ENCODE peak calls at places on chromosome 1, in eight cellular contexts. G, E, B, D, A, X, P and I are unnamed samples.

GRCh38 chr1:245673920-245674414 is 519.2 kb downstream of the KIF26B start:
- DNase-seq in G (no peak), E (no peak), B (no peak), D (no peak), A (no peak), X (peak; percentile 17), P (peak; percentile 10), I (no peak)

GRCh38 chr1:224047538-224047937 is 66.4 kb upstream of the FBXO28 start:
- DNase-seq in G (no peak), E (no peak), B (no peak), D (no peak), A (no peak), X (peak; percentile 65), P (no peak), I (no peak)

GRCh38 chr1:39087109-39087834 is 61.1 kb downstream of the NDUFS5 start:
- DNase-seq in G (no peak), E (no peak), B (peak; percentile 53), D (no peak), A (no peak), X (peak; percentile 76), P (peak; percentile 74), I (no peak)

GRCh38 chr1:180173952-180174351 is 19.3 kb downstream of the QSOX1 start:
- DNase-seq in G (no peak), E (no peak), B (peak; percentile 94), D (peak; percentile 83), A (no peak), X (peak; percentile 74), P (peak; percentile 61), I (no peak)

GRCh38 chr1:241715956-241716355 is 63.9 kb downstream of the WDR64 start:
- DNase-seq in G (no peak), E (no peak), B (no peak), D (no peak), A (no peak), X (peak; percentile 44), P (no peak), I (no peak)

GRCh38 chr1:169105434-169106094 is 926 bp upstream of the ATP1B1 start:
- DNase-seq in G (peak; percentile 38), E (peak; percentile 36), B (peak; percentile 72), D (peak; percentile 73), A (no peak), X (no peak), P (no peak), I (no peak)

GRCh38 chr1:17579951-17580939 is 40.7 kb downstream of the ARHGEF10L start:
- DNase-seq in G (no peak), E (no peak), B (no peak), D (no peak), A (no peak), X (no peak), P (no peak), I (no peak)

GRCh38 chr1:107454786-107455185 is 313.9 kb downstream of the NTNG1 start:
- DNase-seq in G (no peak), E (no peak), B (no peak), D (peak; percentile 44), A (no peak), X (no peak), P (no peak), I (no peak)

GRCh38 chr1:23475134-23475628 is 8.8 kb downstream of the ASAP3 start:
- DNase-seq in G (no peak), E (no peak), B (no peak), D (no peak), A (peak; percentile 59), X (peak; percentile 93), P (peak; percentile 93), I (no peak)